ENCODE peak calls at places on chromosomes 3 and 15, in five cellular contexts. X is K562, S is HepG2, F is SK-N-SH, U is GM12891. Q is an unnamed sample.
A peak's percentile ranks its signal among the peaks of the same experiment; 100 is the strongest.

GRCh38 chr3:29313074-29313473 is 32.2 kb downstream of the RBMS3 start:
- DNase-seq in F (no peak), U (no peak), X (no peak), S (no peak), Q (no peak)

GRCh38 chr3:62665627-62666433 is 209.4 kb downstream of the CADPS start:
- DNase-seq in U (no peak), S (peak; percentile 63), X (peak; percentile 25), F (peak; percentile 50), Q (peak; percentile 3)

GRCh38 chr15:77584201-77584600 is 48.5 kb downstream of the LINGO1 start:
- DNase-seq in S (peak; percentile 38), X (peak; percentile 55), U (no peak), F (no peak), Q (no peak)

GRCh38 chr15:88342666-88343065 is 86.1 kb upstream of the NTRK3 start:
- DNase-seq in U (no peak), X (no peak), F (no peak), S (no peak), Q (no peak)

GRCh38 chr3:33315826-33316225 is 38.6 kb downstream of the FBXL2 start:
- DNase-seq in U (no peak), X (no peak), S (peak; percentile 38), F (no peak), Q (no peak)

GRCh38 chr15:64985382-64986033 is 4.2 kb downstream of the SPG21 start:
- DNase-seq in F (no peak), U (no peak), S (peak; percentile 64), X (no peak), Q (no peak)

GRCh38 chr3:101134331-101134730 is 141.1 kb upstream of the ABI3BP start:
- DNase-seq in S (no peak), U (no peak), F (no peak), X (no peak), Q (no peak)

GRCh38 chr3:73442152-73442551 is 182.6 kb downstream of the PDZRN3 start:
- DNase-seq in F (no peak), S (no peak), X (no peak), U (no peak), Q (no peak)

GRCh38 chr15:22810735-22811338 is 24.4 kb downstream of the NIPA1 start:
- DNase-seq in F (no peak), S (no peak), X (no peak), U (no peak), Q (no peak)

GRCh38 chr3:12759693-12760565 is 870 bp upstream of the TMEM40 start:
- DNase-seq in S (no peak), U (no peak), F (no peak), X (no peak), Q (no peak)
- TF ChIP-seq TAF1 in S (no peak), U (no peak), F (no peak), X (no peak), Q (no peak)

GRCh38 chr3:156762631-156763185 is 63.4 kb upstream of the LEKR1 start:
- DNase-seq in F (peak; percentile 30), S (no peak), X (no peak), U (no peak), Q (no peak)
- TF ChIP-seq POLR2AphosphoS5 in F (no peak), S (no peak), X (no peak), U (no peak), Q (no peak)

DNA sequence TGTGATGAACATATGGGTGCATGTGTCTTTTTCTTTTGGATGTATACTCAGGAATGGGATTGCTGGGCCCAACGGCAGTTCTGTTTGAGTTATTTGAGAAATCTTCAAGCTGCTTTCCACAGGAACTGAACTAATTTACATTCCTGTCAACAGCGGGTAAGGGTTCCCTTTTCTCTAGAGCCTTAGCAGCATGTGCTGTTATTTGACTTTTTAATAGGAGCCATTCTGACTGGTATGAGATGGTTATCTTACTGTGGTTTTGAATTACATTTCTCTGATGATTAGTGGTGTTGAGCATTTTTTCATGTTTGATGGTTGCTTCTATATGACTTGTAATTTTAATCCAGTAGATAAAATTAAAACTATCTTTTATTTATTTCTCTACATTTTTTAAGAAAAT is 1168.6 kb upstream of the ALCAM start:
- DNase-seq in X (no peak), S (no peak), F (no peak), U (no peak), Q (no peak)
- TF ChIP-seq TAF1 in X (no peak), S (no peak), F (no peak), U (no peak), Q (no peak)

DNA sequence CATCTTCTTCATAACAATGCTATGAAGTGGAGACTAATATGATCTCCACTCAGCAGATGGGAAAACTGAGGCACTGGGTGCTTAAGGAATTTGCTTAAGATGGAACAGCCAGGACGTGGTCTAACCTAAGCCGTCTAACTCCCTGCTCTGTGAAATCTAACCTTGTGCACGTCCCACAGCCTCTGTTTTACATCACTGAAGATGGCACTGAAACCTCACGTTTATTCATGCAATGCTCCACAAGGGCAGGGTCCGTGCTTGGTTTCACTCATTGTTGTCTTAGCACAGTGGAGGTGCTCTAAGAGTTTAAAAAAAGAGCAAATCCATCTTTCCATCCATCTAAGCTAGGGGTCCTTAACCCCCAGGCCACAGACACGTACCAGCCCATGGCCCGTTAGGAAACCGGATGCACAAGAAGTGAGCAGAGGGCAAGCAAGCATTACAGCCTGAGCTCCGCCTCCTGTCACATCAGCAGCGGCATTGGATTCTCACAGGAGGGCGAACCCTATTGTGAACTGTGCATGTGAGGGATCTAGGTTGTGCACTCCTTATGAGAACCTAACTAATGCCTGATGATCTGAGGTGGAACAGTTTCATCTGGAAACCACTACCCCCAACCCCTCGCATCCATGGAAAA is 118.0 kb downstream of the FOXP1 start:
- DNase-seq in S (no peak), X (no peak), U (no peak), F (no peak), Q (no peak)
- TF ChIP-seq POLR2AphosphoS5 in S (no peak), X (no peak), U (no peak), F (no peak), Q (no peak)

GRCh38 chr3:65730449-65730848 is 308.3 kb downstream of the MAGI1 start:
- DNase-seq in X (no peak), F (no peak), S (no peak), U (no peak), Q (no peak)
- TF ChIP-seq TAF1 in X (no peak), F (no peak), S (no peak), U (no peak), Q (no peak)

Q was measured in GM12892.